ENCODE peak calls at places on chromosomes 13 and 19, in five cellular contexts. One of them, this sample, is unnamed.

GRCh38 chr13:93147293-93147645 is 79.3 kb upstream of the GPC6 start:
- DNase-seq in cardiac fibroblast: peak
- DNase-seq in uterus: no peak
- DNase-seq in SK-N-SH: no peak
- DNase-seq in A549: no peak
- DNase-seq in this sample: no peak

GRCh38 chr19:2578391-2578826 is 102.5 kb downstream of the GADD45B start:
- DNase-seq in cardiac fibroblast: peak
- DNase-seq in uterus: no peak
- DNase-seq in SK-N-SH: no peak
- DNase-seq in A549: peak
- DNase-seq in this sample: peak

GRCh38 chr13:97431365-97431764 is 2.6 kb upstream of the RAP2A start:
- DNase-seq in cardiac fibroblast: no peak
- DNase-seq in uterus: no peak
- DNase-seq in SK-N-SH: no peak
- DNase-seq in A549: no peak
- DNase-seq in this sample: no peak

GRCh38 chr13:28582225-28582891 is 76.6 kb upstream of the POMP start:
- DNase-seq in cardiac fibroblast: peak
- DNase-seq in uterus: no peak
- DNase-seq in SK-N-SH: no peak
- DNase-seq in A549: no peak
- DNase-seq in this sample: no peak

GRCh38 chr19:42191855-42192254 is 25.6 kb downstream of the DEDD2 start:
- DNase-seq in cardiac fibroblast: peak
- DNase-seq in uterus: no peak
- DNase-seq in SK-N-SH: no peak
- DNase-seq in A549: peak
- DNase-seq in this sample: peak

GRCh38 chr13:113539176-113539575 is 45.4 kb upstream of the TFDP1 start:
- DNase-seq in cardiac fibroblast: no peak
- DNase-seq in uterus: peak
- DNase-seq in SK-N-SH: no peak
- DNase-seq in A549: no peak
- DNase-seq in this sample: no peak

GRCh38 chr13:59236309-59236939 is 927.3 kb downstream of the DIAPH3 start:
- DNase-seq in cardiac fibroblast: no peak
- DNase-seq in uterus: no peak
- DNase-seq in SK-N-SH: peak
- DNase-seq in A549: no peak
- DNase-seq in this sample: no peak

GRCh38 chr19:3146677-3147100 is 10.9 kb downstream of the GNA15 start:
- DNase-seq in cardiac fibroblast: no peak
- DNase-seq in uterus: no peak
- DNase-seq in SK-N-SH: peak
- DNase-seq in A549: no peak
- DNase-seq in this sample: no peak

GRCh38 chr19:383922-384800 is 24.8 kb downstream of the C2CD4C start:
- DNase-seq in cardiac fibroblast: peak
- DNase-seq in uterus: no peak
- DNase-seq in SK-N-SH: peak
- DNase-seq in A549: no peak
- DNase-seq in this sample: no peak

GRCh38 chr13:35768551-35768950 is 292.1 kb upstream of the MAB21L1 start:
- DNase-seq in cardiac fibroblast: no peak
- DNase-seq in uterus: no peak
- DNase-seq in SK-N-SH: no peak
- DNase-seq in A549: no peak
- DNase-seq in this sample: no peak

GRCh38 chr19:39329948-39330347 is 5.9 kb downstream of the GMFG start:
- DNase-seq in cardiac fibroblast: no peak
- DNase-seq in uterus: no peak
- DNase-seq in SK-N-SH: no peak
- DNase-seq in A549: no peak
- DNase-seq in this sample: no peak

GRCh38 chr19:1672038-1672768 is 19.8 kb upstream of the TCF3 start:
- DNase-seq in cardiac fibroblast: peak
- DNase-seq in uterus: no peak
- DNase-seq in SK-N-SH: peak
- DNase-seq in A549: no peak
- DNase-seq in this sample: peak

GRCh38 chr19:53958168-53958571 is 4.6 kb upstream of the CACNG8 start:
- DNase-seq in cardiac fibroblast: peak
- DNase-seq in uterus: no peak
- DNase-seq in SK-N-SH: peak
- DNase-seq in A549: no peak
- DNase-seq in this sample: no peak

GRCh38 chr19:55266404-55266803 is 7.6 kb upstream of the PPP6R1 start:
- DNase-seq in cardiac fibroblast: no peak
- DNase-seq in uterus: no peak
- DNase-seq in SK-N-SH: no peak
- DNase-seq in A549: no peak
- DNase-seq in this sample: no peak

GRCh38 chr13:35157143-35157755 is 215.2 kb downstream of the NBEA start:
- DNase-seq in cardiac fibroblast: peak
- DNase-seq in uterus: peak
- DNase-seq in SK-N-SH: peak
- DNase-seq in A549: peak
- DNase-seq in this sample: peak

GRCh38 chr13:30413842-30414241 is 8.5 kb upstream of the UBE2L5 start:
- DNase-seq in cardiac fibroblast: no peak
- DNase-seq in uterus: no peak
- DNase-seq in SK-N-SH: no peak
- DNase-seq in A549: no peak
- DNase-seq in this sample: no peak

GRCh38 chr19:36140289-36141038 is 598 bp downstream of the CAPNS1 start:
- DNase-seq in cardiac fibroblast: peak
- DNase-seq in uterus: peak
- DNase-seq in SK-N-SH: peak
- DNase-seq in A549: peak
- DNase-seq in this sample: peak

GRCh38 chr19:54464044-54464623 is 556 bp upstream of the LENG9 start:
- DNase-seq in cardiac fibroblast: peak
- DNase-seq in uterus: peak
- DNase-seq in SK-N-SH: peak
- DNase-seq in A549: peak
- DNase-seq in this sample: peak

GRCh38 chr19:2016041-2016807 is 710 bp upstream of the BTBD2 start:
- DNase-seq in cardiac fibroblast: peak
- DNase-seq in uterus: peak
- DNase-seq in SK-N-SH: peak
- DNase-seq in A549: peak
- DNase-seq in this sample: peak

GRCh38 chr13:21089827-21090226 is 28.4 kb upstream of the LATS2 start:
- DNase-seq in cardiac fibroblast: no peak
- DNase-seq in uterus: no peak
- DNase-seq in SK-N-SH: no peak
- DNase-seq in A549: no peak
- DNase-seq in this sample: no peak

GRCh38 chr13:45034342-45034741 is 45.0 kb downstream of the GPALPP1 start:
- DNase-seq in cardiac fibroblast: no peak
- DNase-seq in uterus: no peak
- DNase-seq in SK-N-SH: no peak
- DNase-seq in A549: no peak
- DNase-seq in this sample: no peak

GRCh38 chr19:46378268-46378667 is 31.4 kb downstream of the PPP5C start:
- DNase-seq in cardiac fibroblast: peak
- DNase-seq in uterus: no peak
- DNase-seq in SK-N-SH: no peak
- DNase-seq in A549: no peak
- DNase-seq in this sample: no peak

GRCh38 chr13:100644328-100644727 is 30.3 kb downstream of the TMTC4 start:
- DNase-seq in cardiac fibroblast: no peak
- DNase-seq in uterus: no peak
- DNase-seq in SK-N-SH: no peak
- DNase-seq in A549: no peak
- DNase-seq in this sample: no peak

GRCh38 chr13:78595819-78596700 is 7.3 kb downstream of the POU4F1 start:
- DNase-seq in cardiac fibroblast: no peak
- DNase-seq in uterus: no peak
- DNase-seq in SK-N-SH: peak
- DNase-seq in A549: peak
- DNase-seq in this sample: no peak

GRCh38 chr19:2253106-2254051 is 2.8 kb downstream of the JSRP1 start:
- DNase-seq in cardiac fibroblast: no peak
- DNase-seq in uterus: no peak
- DNase-seq in SK-N-SH: peak
- DNase-seq in A549: no peak
- DNase-seq in this sample: no peak

GRCh38 chr19:3556978-3557460 is 367 bp downstream of the MFSD12 start:
- DNase-seq in cardiac fibroblast: no peak
- DNase-seq in uterus: no peak
- DNase-seq in SK-N-SH: peak
- DNase-seq in A549: no peak
- DNase-seq in this sample: peak

GRCh38 chr19:7799640-7800355 is 30.2 kb upstream of the EVI5L start:
- DNase-seq in cardiac fibroblast: peak
- DNase-seq in uterus: peak
- DNase-seq in SK-N-SH: peak
- DNase-seq in A549: peak
- DNase-seq in this sample: peak

GRCh38 chr19:33394006-33394722 is 20.7 kb downstream of the CEBPG start:
- DNase-seq in cardiac fibroblast: peak
- DNase-seq in uterus: peak
- DNase-seq in SK-N-SH: no peak
- DNase-seq in A549: no peak
- DNase-seq in this sample: peak

GRCh38 chr19:12527034-12527836 is 24.0 kb downstream of the ZNF564 start:
- DNase-seq in cardiac fibroblast: peak
- DNase-seq in uterus: no peak
- DNase-seq in SK-N-SH: no peak
- DNase-seq in A549: peak
- DNase-seq in this sample: peak

GRCh38 chr19:30719991-30720329 is 347.8 kb downstream of the ZNF536 start:
- DNase-seq in cardiac fibroblast: no peak
- DNase-seq in uterus: peak
- DNase-seq in SK-N-SH: peak
- DNase-seq in A549: no peak
- DNase-seq in this sample: no peak
- TF ChIP-seq CTCF in cardiac fibroblast: no peak
- TF ChIP-seq CTCF in uterus: no peak
- TF ChIP-seq CTCF in SK-N-SH: no peak
- TF ChIP-seq CTCF in A549: no peak
- TF ChIP-seq CTCF in this sample: no peak

DNA sequence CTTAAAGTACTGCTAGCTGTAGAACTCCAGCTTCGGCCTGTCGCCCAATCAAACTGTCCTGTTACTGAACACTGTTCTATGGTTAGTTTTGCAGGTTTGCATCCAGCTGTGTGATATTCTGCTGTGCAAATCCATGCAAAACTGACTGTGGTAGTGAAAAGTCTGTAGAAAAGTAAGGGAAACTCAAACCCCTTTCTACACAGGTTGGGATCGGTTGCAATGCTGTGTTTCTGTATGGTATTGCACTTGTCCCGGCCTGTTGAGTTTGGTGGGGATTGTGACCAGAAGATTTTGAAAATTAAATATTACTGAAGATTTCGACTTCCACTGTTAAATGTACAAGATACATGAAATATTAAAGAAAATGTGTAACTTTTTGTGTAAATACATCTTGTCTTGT is 3.6 kb downstream of the MIR17HG start:
- DNase-seq in cardiac fibroblast: no peak
- DNase-seq in uterus: no peak
- DNase-seq in SK-N-SH: no peak
- DNase-seq in A549: no peak
- DNase-seq in this sample: no peak
- H3K4me3 ChIP-seq in cardiac fibroblast: no peak
- H3K4me3 ChIP-seq in uterus: no peak
- H3K4me3 ChIP-seq in SK-N-SH: peak
- H3K4me3 ChIP-seq in A549: peak
- H3K4me3 ChIP-seq in this sample: peak

GRCh38 chr13:37011788-37012187 is 11.2 kb downstream of the EXOSC8 start:
- DNase-seq in cardiac fibroblast: peak
- DNase-seq in uterus: no peak
- DNase-seq in SK-N-SH: no peak
- DNase-seq in A549: no peak
- DNase-seq in this sample: no peak
- TF ChIP-seq CTCF in cardiac fibroblast: no peak
- TF ChIP-seq CTCF in uterus: no peak
- TF ChIP-seq CTCF in SK-N-SH: no peak
- TF ChIP-seq CTCF in A549: no peak
- TF ChIP-seq CTCF in this sample: no peak

GRCh38 chr19:17747205-17748098 is 3.8 kb upstream of the FCHO1 start:
- DNase-seq in cardiac fibroblast: peak
- DNase-seq in uterus: peak
- DNase-seq in SK-N-SH: peak
- DNase-seq in A549: peak
- DNase-seq in this sample: peak
- H3K4me3 ChIP-seq in cardiac fibroblast: peak
- H3K4me3 ChIP-seq in uterus: peak
- H3K4me3 ChIP-seq in SK-N-SH: peak
- H3K4me3 ChIP-seq in A549: peak
- H3K4me3 ChIP-seq in this sample: peak

DNA sequence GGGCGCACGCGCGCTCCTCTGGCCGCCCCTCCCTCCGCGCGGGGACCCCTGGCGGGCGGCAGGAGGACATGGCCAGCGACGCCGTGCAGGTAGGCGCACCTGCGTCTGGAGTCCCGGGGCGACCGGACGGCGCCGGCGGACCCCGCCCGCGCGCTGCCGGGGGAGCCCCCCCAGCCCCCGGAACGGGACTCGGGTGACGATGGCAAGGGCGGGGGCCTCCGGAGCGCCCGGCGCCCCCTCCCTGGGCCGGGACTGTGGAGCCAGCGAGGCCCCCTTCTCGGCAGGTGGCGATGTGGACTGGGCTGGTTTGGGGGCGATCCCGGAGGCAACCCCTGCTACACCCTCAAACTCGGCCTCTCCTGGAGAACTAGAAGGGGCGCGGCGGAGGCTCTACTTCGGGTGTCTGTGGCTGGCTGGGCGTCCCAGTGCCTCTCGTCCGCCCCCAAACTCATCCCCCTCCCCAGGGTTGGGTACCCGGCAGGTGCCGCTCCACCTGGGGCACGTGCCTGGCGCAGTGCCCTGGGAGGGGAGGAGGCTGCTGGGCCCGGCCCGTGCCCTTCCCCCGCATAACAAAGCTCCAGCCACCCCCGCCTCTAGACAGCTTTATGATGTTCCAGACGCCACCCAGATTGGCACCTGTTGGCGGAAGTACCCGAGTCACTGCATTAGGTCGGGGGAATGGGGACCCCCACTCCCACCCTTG is 499 bp downstream of the PKN1 start:
- DNase-seq in cardiac fibroblast: no peak
- DNase-seq in uterus: peak
- DNase-seq in SK-N-SH: peak
- DNase-seq in A549: no peak
- DNase-seq in this sample: no peak
- TF ChIP-seq CTCF in cardiac fibroblast: no peak
- TF ChIP-seq CTCF in uterus: no peak
- TF ChIP-seq CTCF in SK-N-SH: peak
- TF ChIP-seq CTCF in A549: no peak
- TF ChIP-seq CTCF in this sample: no peak

This sample was measured in epithelial cell of esophagus.